ENCODE peak calls at places on chromosomes 1 and 21, in eight cellular contexts. Z, K, B, O, M, X, C and P are unnamed samples.

GRCh38 chr1:61452354-61452990 is 272.5 kb downstream of the TM2D1 start:
- DNase-seq in Z (no peak), K (no peak), B (no peak), O (peak), M (peak), X (no peak), C (no peak), P (no peak)

GRCh38 chr1:180188103-180188506 is 33.4 kb downstream of the QSOX1 start:
- DNase-seq in Z (no peak), K (no peak), B (no peak), O (peak), M (peak), X (no peak), C (no peak), P (no peak)

GRCh38 chr1:234853906-234854647 is 244.1 kb upstream of the IRF2BP2 start:
- DNase-seq in Z (no peak), K (no peak), B (no peak), O (no peak), M (no peak), X (no peak), C (no peak), P (no peak)

GRCh38 chr1:77238463-77238862 is 19.2 kb upstream of the PIGK start:
- DNase-seq in Z (no peak), K (no peak), B (no peak), O (no peak), M (no peak), X (no peak), C (no peak), P (no peak)

GRCh38 chr1:167718926-167719691 is 2.7 kb upstream of the MPZL1 start:
- DNase-seq in Z (no peak), K (no peak), B (no peak), O (no peak), M (no peak), X (no peak), C (no peak), P (no peak)

GRCh38 chr21:46118871-46119564 is 21.1 kb downstream of the COL6A2 start:
- DNase-seq in Z (no peak), K (peak), B (no peak), O (no peak), M (no peak), X (peak), C (peak), P (no peak)

GRCh38 chr1:33047839-33048305 is 11.2 kb upstream of the AK2 start:
- DNase-seq in Z (no peak), K (no peak), B (no peak), O (peak), M (peak), X (no peak), C (no peak), P (no peak)

GRCh38 chr1:211697356-211697755 is 21.9 kb upstream of the NEK2 start:
- DNase-seq in Z (no peak), K (no peak), B (no peak), O (no peak), M (no peak), X (no peak), C (no peak), P (no peak)

GRCh38 chr1:34013958-34014737 is 150.3 kb downstream of the HMGB4 start:
- DNase-seq in Z (no peak), K (peak), B (no peak), O (no peak), M (no peak), X (no peak), C (no peak), P (no peak)

GRCh38 chr1:108816049-108816882 is 40.6 kb downstream of the AKNAD1 start:
- DNase-seq in Z (peak), K (peak), B (no peak), O (peak), M (peak), X (peak), C (peak), P (peak)

GRCh38 chr1:225447649-225448048 is 19.8 kb upstream of the LBR start:
- DNase-seq in Z (no peak), K (no peak), B (no peak), O (peak), M (peak), X (peak), C (no peak), P (no peak)

GRCh38 chr1:1221887-1222574 is 8.1 kb upstream of the TNFRSF4 start:
- DNase-seq in Z (no peak), K (no peak), B (no peak), O (no peak), M (no peak), X (no peak), C (no peak), P (no peak)

GRCh38 chr1:227370463-227371254 is 52.4 kb upstream of the CDC42BPA start:
- DNase-seq in Z (no peak), K (no peak), B (no peak), O (peak), M (peak), X (no peak), C (no peak), P (peak)

GRCh38 chr1:77857557-77857956 is 30.9 kb upstream of the NEXN start:
- DNase-seq in Z (no peak), K (no peak), B (no peak), O (peak), M (peak), X (no peak), C (no peak), P (no peak)

GRCh38 chr1:71093938-71094337 is 13.1 kb upstream of the ZRANB2 start:
- DNase-seq in Z (no peak), K (no peak), B (no peak), O (peak), M (peak), X (no peak), C (no peak), P (no peak)

GRCh38 chr1:19775831-19776230 is 23.9 kb downstream of the TMCO4 start:
- DNase-seq in Z (no peak), K (no peak), B (no peak), O (no peak), M (no peak), X (no peak), C (no peak), P (no peak)

GRCh38 chr1:40042337-40042736 is 1.8 kb downstream of the CAP1 start:
- DNase-seq in Z (no peak), K (no peak), B (no peak), O (peak), M (no peak), X (no peak), C (no peak), P (no peak)

GRCh38 chr1:33466159-33466558 is 6.3 kb upstream of the ZSCAN20 start:
- DNase-seq in Z (no peak), K (no peak), B (no peak), O (no peak), M (peak), X (no peak), C (no peak), P (no peak)

GRCh38 chr1:208562021-208562950 is 318.1 kb upstream of the PLXNA2 start:
- DNase-seq in Z (no peak), K (no peak), B (no peak), O (no peak), M (no peak), X (no peak), C (no peak), P (no peak)

DNA sequence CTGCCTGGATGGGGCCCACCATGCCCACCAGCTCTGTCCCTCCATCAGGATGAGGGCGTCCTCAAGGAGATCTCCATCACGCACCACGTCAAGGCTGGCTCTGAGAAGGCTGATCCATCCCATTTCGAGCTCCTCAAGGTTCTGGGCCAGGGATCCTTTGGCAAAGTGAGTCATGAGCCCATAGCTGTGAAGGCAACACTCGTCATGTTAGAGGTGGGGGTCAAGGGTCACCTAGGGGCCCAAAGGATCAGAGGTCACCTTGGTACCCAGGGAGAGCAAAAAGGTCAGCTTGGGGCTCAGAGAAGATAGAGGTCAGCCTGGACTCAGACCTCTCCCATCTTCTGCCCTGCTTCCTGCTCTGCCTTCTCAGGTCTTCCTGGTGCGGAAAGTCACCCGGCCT is 17.3 kb downstream of the RPS6KA1 start:
- DNase-seq in Z (no peak), K (no peak), B (no peak), O (no peak), M (no peak), X (no peak), C (no peak), P (no peak)
- H3K4me3 ChIP-seq in Z (no peak), K (no peak), B (peak), O (no peak), M (no peak), X (no peak), C (no peak), P (no peak)

GRCh38 chr1:54407201-54407956 is 1.2 kb upstream of the SSBP3 start:
- DNase-seq in Z (peak), K (peak), B (peak), O (peak), M (peak), X (peak), C (no peak), P (peak)

GRCh38 chr1:54408701-54409066 is 2.5 kb upstream of the SSBP3 start:
- DNase-seq in Z (no peak), K (no peak), B (no peak), O (no peak), M (no peak), X (no peak), C (no peak), P (no peak)

GRCh38 chr1:54410359-54410758 is 4.2 kb upstream of the SSBP3 start:
- DNase-seq in Z (no peak), K (no peak), B (no peak), O (no peak), M (no peak), X (no peak), C (no peak), P (no peak)

GRCh38 chr1:54407957-54408700 is 1.9 kb upstream of the SSBP3 start:
- DNase-seq in Z (peak), K (no peak), B (no peak), O (peak), M (peak), X (peak), C (no peak), P (peak)

GRCh38 chr1:54409156-54410142 is 3.3 kb upstream of the SSBP3 start:
- DNase-seq in Z (no peak), K (no peak), B (no peak), O (no peak), M (no peak), X (no peak), C (no peak), P (no peak)
- H3K4me3 ChIP-seq in Z (no peak), K (no peak), B (no peak), O (no peak), M (no peak), X (no peak), C (no peak), P (no peak)

DNA sequence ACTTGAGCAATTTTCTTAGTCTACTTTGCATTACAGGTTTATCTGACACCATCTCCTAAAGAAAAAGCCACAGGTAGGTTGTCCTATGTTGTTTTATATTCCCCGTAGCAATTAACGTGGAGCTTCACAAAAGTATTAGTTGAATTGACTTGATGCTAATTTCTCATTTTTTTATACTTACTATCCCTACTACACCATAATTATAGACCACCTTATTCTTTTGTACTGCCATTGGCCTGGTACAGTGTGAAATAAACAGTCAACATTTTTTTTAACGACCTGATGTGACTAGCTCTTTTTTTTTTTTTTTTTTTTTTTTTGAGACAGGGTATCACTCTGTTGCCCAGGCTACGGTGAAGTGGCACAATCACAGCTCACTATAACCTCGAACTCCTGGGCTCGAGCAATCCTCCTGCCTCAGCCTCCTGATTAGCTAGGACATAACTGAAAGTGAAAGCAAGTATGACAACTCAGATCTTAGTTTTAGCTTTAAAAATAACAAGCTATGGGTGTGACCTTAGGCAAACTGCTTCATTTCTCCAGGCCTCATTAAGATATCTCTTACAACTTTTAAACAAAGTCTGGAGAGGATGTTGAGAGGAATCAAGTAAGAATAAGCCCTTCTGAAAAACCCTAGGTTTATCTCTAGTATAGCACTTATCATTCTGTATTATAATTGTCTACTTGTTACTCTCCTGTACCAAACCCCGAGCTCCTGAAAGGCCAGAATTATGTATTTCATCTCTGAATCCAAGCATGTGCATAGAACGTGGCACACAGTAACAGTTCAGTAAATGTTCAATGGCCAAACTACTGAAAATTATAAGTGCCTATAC is 49.5 kb downstream of the LUZP1 start:
- DNase-seq in Z (no peak), K (no peak), B (no peak), O (peak), M (peak), X (no peak), C (no peak), P (no peak)
- H3K4me3 ChIP-seq in Z (no peak), K (no peak), B (no peak), O (no peak), M (no peak), X (no peak), C (peak), P (no peak)

GRCh38 chr1:35885961-35886558 is 3.1 kb downstream of the AGO1 start:
- DNase-seq in Z (no peak), K (no peak), B (no peak), O (no peak), M (no peak), X (no peak), C (no peak), P (no peak)
- H3K4me3 ChIP-seq in Z (no peak), K (no peak), B (no peak), O (no peak), M (no peak), X (no peak), C (no peak), P (no peak)

GRCh38 chr1:21290546-21290944 is 282 bp upstream of the ECE1 start:
- DNase-seq in Z (no peak), K (no peak), B (no peak), O (no peak), M (no peak), X (no peak), C (no peak), P (no peak)

GRCh38 chr1:21291184-21291583 is 921 bp upstream of the ECE1 start:
- DNase-seq in Z (no peak), K (no peak), B (no peak), O (no peak), M (peak), X (no peak), C (no peak), P (no peak)

GRCh38 chr1:21292991-21293536 is 2.8 kb upstream of the ECE1 start:
- DNase-seq in Z (no peak), K (no peak), B (no peak), O (no peak), M (no peak), X (no peak), C (no peak), P (no peak)

GRCh38 chr1:21292503-21292990 is 2.3 kb upstream of the ECE1 start:
- DNase-seq in Z (no peak), K (no peak), B (no peak), O (no peak), M (no peak), X (no peak), C (no peak), P (no peak)

GRCh38 chr1:21291964-21292363 is 1.7 kb upstream of the ECE1 start:
- DNase-seq in Z (no peak), K (no peak), B (no peak), O (no peak), M (no peak), X (no peak), C (no peak), P (no peak)
- H3K4me3 ChIP-seq in Z (no peak), K (no peak), B (peak), O (no peak), M (no peak), X (no peak), C (no peak), P (no peak)

GRCh38 chr1:224068458-224068770 is 45.5 kb upstream of the FBXO28 start:
- DNase-seq in Z (no peak), K (no peak), B (no peak), O (no peak), M (no peak), X (no peak), C (no peak), P (no peak)

GRCh38 chr1:224067207-224067606 is 46.7 kb upstream of the FBXO28 start:
- DNase-seq in Z (no peak), K (no peak), B (no peak), O (no peak), M (no peak), X (no peak), C (no peak), P (no peak)

GRCh38 chr1:224067621-224068457 is 46.1 kb upstream of the FBXO28 start:
- DNase-seq in Z (no peak), K (no peak), B (no peak), O (peak), M (peak), X (no peak), C (no peak), P (peak)

GRCh38 chr1:224069138-224069537 is 44.8 kb upstream of the FBXO28 start:
- DNase-seq in Z (no peak), K (no peak), B (no peak), O (no peak), M (no peak), X (no peak), C (no peak), P (no peak)

GRCh38 chr1:224070521-224070920 is 43.4 kb upstream of the FBXO28 start:
- DNase-seq in Z (no peak), K (no peak), B (no peak), O (no peak), M (no peak), X (no peak), C (no peak), P (no peak)
- H3K4me3 ChIP-seq in Z (no peak), K (no peak), B (no peak), O (no peak), M (no peak), X (no peak), C (no peak), P (no peak)

DNA sequence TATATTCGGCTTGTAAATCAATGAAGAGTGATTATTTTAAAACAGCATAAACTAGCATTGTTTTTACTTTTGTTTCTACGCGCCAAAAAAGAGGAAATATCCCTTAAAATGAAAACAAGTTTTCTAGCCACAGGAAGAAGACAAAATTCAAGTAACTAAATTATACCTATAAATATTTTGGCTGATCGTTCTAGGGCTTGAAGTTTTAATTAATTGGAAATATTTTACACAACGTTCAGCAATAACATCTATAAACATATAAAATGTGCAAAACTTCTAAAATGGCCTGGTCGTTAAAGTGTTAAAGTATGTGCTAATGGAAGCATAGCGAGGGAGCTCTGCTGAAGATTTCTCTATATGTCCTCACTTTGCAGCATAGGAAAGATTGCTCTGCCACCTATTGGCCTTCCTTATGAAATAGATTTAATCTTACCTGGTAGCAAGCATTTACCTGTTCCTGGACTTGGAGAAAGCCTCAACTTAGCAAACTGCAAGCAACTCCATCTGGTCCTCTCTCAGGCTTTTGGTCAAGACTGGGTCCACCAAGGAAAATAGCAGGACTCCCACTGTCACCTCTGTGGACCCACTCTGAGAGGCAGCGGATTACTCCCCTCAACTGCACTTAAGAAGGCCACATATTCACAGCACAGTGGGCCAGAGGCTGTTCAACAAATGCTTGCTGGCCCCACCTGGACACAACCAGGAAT is 351.3 kb upstream of the RUNX1 start:
- DNase-seq in Z (peak), K (peak), B (peak), O (peak), M (peak), X (no peak), C (no peak), P (peak)
- H3K4me3 ChIP-seq in Z (no peak), K (no peak), B (no peak), O (no peak), M (no peak), X (no peak), C (no peak), P (no peak)

DNA sequence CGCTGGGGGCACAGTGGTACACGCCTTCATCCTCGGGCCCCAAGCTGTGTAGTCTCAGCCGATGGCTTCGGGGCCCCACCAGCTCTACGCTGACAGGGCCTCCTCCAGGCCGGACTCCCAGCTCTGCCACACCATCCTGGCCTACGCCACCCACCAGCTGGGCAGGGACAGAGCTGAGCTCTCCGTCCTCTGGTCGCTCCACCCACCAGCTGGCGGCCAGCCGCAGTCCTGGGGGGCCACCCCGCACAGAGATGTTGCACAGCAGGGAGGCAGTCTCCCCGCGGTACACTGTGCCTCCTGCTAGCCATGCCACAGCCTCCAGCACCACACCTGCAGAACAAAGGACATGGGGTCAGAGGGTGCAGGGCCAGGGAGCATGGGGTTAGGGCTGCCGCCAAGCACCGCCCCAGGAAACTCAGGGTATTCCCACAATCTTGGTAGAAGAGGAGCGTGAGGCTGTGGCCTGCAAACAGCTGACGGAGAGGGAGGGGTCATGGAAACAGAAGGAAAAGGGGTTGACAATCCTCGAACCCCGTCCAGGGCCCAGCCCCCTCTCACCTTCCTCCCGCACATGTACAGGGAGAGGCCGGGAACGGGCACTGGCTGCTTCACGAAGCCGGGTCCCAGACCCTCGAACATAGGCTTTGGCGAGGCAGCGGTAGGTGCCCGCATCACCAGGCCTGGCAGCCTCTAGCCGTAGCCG is 5.9 kb downstream of the IGSF8 start:
- DNase-seq in Z (no peak), K (no peak), B (no peak), O (no peak), M (no peak), X (no peak), C (no peak), P (no peak)
- H3K4me3 ChIP-seq in Z (no peak), K (no peak), B (no peak), O (no peak), M (no peak), X (no peak), C (no peak), P (no peak)

GRCh38 chr1:65344171-65344570 is 34.8 kb downstream of the DNAJC6 start:
- DNase-seq in Z (no peak), K (no peak), B (no peak), O (no peak), M (no peak), X (no peak), C (no peak), P (no peak)

GRCh38 chr1:65339866-65340483 is 30.6 kb downstream of the DNAJC6 start:
- DNase-seq in Z (no peak), K (no peak), B (no peak), O (peak), M (peak), X (no peak), C (no peak), P (no peak)

GRCh38 chr1:65346190-65346589 is 36.8 kb downstream of the DNAJC6 start:
- DNase-seq in Z (no peak), K (no peak), B (no peak), O (no peak), M (no peak), X (no peak), C (no peak), P (no peak)

GRCh38 chr1:65343286-65343685 is 33.9 kb downstream of the DNAJC6 start:
- DNase-seq in Z (no peak), K (no peak), B (no peak), O (peak), M (peak), X (no peak), C (no peak), P (peak)
- H3K4me3 ChIP-seq in Z (no peak), K (no peak), B (no peak), O (no peak), M (no peak), X (no peak), C (no peak), P (no peak)